ENCODE peak calls at places on chromosomes 4 and X, in eight cellular contexts. One of them, this sample, is unnamed.

GRCh38 chrX:148620023-148620422 is 119.6 kb downstream of the AFF2 start:
- DNase-seq in nucleus accumbens: no peak
- DNase-seq in activated CD8-positive, alpha-beta memory T cell treated with anti-CD3 and anti-CD28 coated beads for 1 hour: no peak
- DNase-seq in AG04450: no peak
- DNase-seq in Daoy: no peak
- DNase-seq in activated gamma-delta T cell treated with Interleukin-2 at 50 U/mL for 16 hours: no peak
- DNase-seq in OCI-LY7: no peak
- DNase-seq in MM.1S: no peak
- DNase-seq in this sample: no peak

GRCh38 chr4:154491341-154491679 is 289 bp downstream of the DCHS2 start:
- DNase-seq in nucleus accumbens: no peak
- DNase-seq in activated CD8-positive, alpha-beta memory T cell treated with anti-CD3 and anti-CD28 coated beads for 1 hour: no peak
- DNase-seq in AG04450: no peak
- DNase-seq in Daoy: peak
- DNase-seq in activated gamma-delta T cell treated with Interleukin-2 at 50 U/mL for 16 hours: no peak
- DNase-seq in OCI-LY7: no peak
- DNase-seq in MM.1S: no peak
- DNase-seq in this sample: no peak

GRCh38 chrX:149830192-149830873 is 48.6 kb downstream of the MAGEA9 start:
- DNase-seq in nucleus accumbens: no peak
- DNase-seq in activated CD8-positive, alpha-beta memory T cell treated with anti-CD3 and anti-CD28 coated beads for 1 hour: no peak
- DNase-seq in AG04450: no peak
- DNase-seq in Daoy: peak
- DNase-seq in activated gamma-delta T cell treated with Interleukin-2 at 50 U/mL for 16 hours: peak
- DNase-seq in OCI-LY7: no peak
- DNase-seq in MM.1S: no peak
- DNase-seq in this sample: no peak

GRCh38 chrX:10017866-10018265 is 50.7 kb downstream of the CLDN34 start:
- DNase-seq in nucleus accumbens: no peak
- DNase-seq in activated CD8-positive, alpha-beta memory T cell treated with anti-CD3 and anti-CD28 coated beads for 1 hour: no peak
- DNase-seq in AG04450: no peak
- DNase-seq in Daoy: peak
- DNase-seq in activated gamma-delta T cell treated with Interleukin-2 at 50 U/mL for 16 hours: no peak
- DNase-seq in OCI-LY7: peak
- DNase-seq in MM.1S: no peak
- DNase-seq in this sample: no peak

GRCh38 chrX:1673337-1673736 is 58.5 kb downstream of the ASMT start:
- DNase-seq in nucleus accumbens: no peak
- DNase-seq in activated CD8-positive, alpha-beta memory T cell treated with anti-CD3 and anti-CD28 coated beads for 1 hour: no peak
- DNase-seq in AG04450: no peak
- DNase-seq in Daoy: peak
- DNase-seq in activated gamma-delta T cell treated with Interleukin-2 at 50 U/mL for 16 hours: no peak
- DNase-seq in OCI-LY7: peak
- DNase-seq in MM.1S: peak
- DNase-seq in this sample: no peak

GRCh38 chrX:68867458-68868166 is 38.8 kb downstream of the EFNB1 start:
- DNase-seq in nucleus accumbens: no peak
- DNase-seq in activated CD8-positive, alpha-beta memory T cell treated with anti-CD3 and anti-CD28 coated beads for 1 hour: no peak
- DNase-seq in AG04450: no peak
- DNase-seq in Daoy: no peak
- DNase-seq in activated gamma-delta T cell treated with Interleukin-2 at 50 U/mL for 16 hours: no peak
- DNase-seq in OCI-LY7: no peak
- DNase-seq in MM.1S: no peak
- DNase-seq in this sample: no peak

GRCh38 chr4:144754562-144755410 is 108.8 kb downstream of the HHIP start:
- DNase-seq in nucleus accumbens: no peak
- DNase-seq in activated CD8-positive, alpha-beta memory T cell treated with anti-CD3 and anti-CD28 coated beads for 1 hour: no peak
- DNase-seq in AG04450: no peak
- DNase-seq in Daoy: peak
- DNase-seq in activated gamma-delta T cell treated with Interleukin-2 at 50 U/mL for 16 hours: no peak
- DNase-seq in OCI-LY7: no peak
- DNase-seq in MM.1S: peak
- DNase-seq in this sample: no peak

GRCh38 chr4:83074086-83074704 is 39.2 kb downstream of the COPS4 start:
- DNase-seq in nucleus accumbens: no peak
- DNase-seq in activated CD8-positive, alpha-beta memory T cell treated with anti-CD3 and anti-CD28 coated beads for 1 hour: peak
- DNase-seq in AG04450: peak
- DNase-seq in Daoy: peak
- DNase-seq in activated gamma-delta T cell treated with Interleukin-2 at 50 U/mL for 16 hours: peak
- DNase-seq in OCI-LY7: peak
- DNase-seq in MM.1S: peak
- DNase-seq in this sample: peak

GRCh38 chr4:61200991-61201526 is 933 bp downstream of the ADGRL3 start:
- DNase-seq in nucleus accumbens: peak
- DNase-seq in activated CD8-positive, alpha-beta memory T cell treated with anti-CD3 and anti-CD28 coated beads for 1 hour: no peak
- DNase-seq in AG04450: no peak
- DNase-seq in Daoy: peak
- DNase-seq in activated gamma-delta T cell treated with Interleukin-2 at 50 U/mL for 16 hours: no peak
- DNase-seq in OCI-LY7: no peak
- DNase-seq in MM.1S: no peak
- DNase-seq in this sample: no peak

GRCh38 chr4:82797048-82797590 is 1.5 kb downstream of the SCD5 start:
- DNase-seq in nucleus accumbens: no peak
- DNase-seq in activated CD8-positive, alpha-beta memory T cell treated with anti-CD3 and anti-CD28 coated beads for 1 hour: no peak
- DNase-seq in AG04450: no peak
- DNase-seq in Daoy: no peak
- DNase-seq in activated gamma-delta T cell treated with Interleukin-2 at 50 U/mL for 16 hours: no peak
- DNase-seq in OCI-LY7: no peak
- DNase-seq in MM.1S: no peak
- DNase-seq in this sample: no peak

GRCh38 chr4:83320548-83320947 is 14.1 kb downstream of the HPSE start:
- DNase-seq in nucleus accumbens: no peak
- DNase-seq in activated CD8-positive, alpha-beta memory T cell treated with anti-CD3 and anti-CD28 coated beads for 1 hour: no peak
- DNase-seq in AG04450: no peak
- DNase-seq in Daoy: peak
- DNase-seq in activated gamma-delta T cell treated with Interleukin-2 at 50 U/mL for 16 hours: no peak
- DNase-seq in OCI-LY7: no peak
- DNase-seq in MM.1S: no peak
- DNase-seq in this sample: no peak

GRCh38 chr4:147678796-147679549 is 5.0 kb downstream of the PRMT9 start:
- DNase-seq in nucleus accumbens: no peak
- DNase-seq in activated CD8-positive, alpha-beta memory T cell treated with anti-CD3 and anti-CD28 coated beads for 1 hour: no peak
- DNase-seq in AG04450: no peak
- DNase-seq in Daoy: peak
- DNase-seq in activated gamma-delta T cell treated with Interleukin-2 at 50 U/mL for 16 hours: no peak
- DNase-seq in OCI-LY7: peak
- DNase-seq in MM.1S: peak
- DNase-seq in this sample: no peak

GRCh38 chr4:87068591-87069021 is 133.8 kb downstream of the AFF1 start:
- DNase-seq in nucleus accumbens: no peak
- DNase-seq in activated CD8-positive, alpha-beta memory T cell treated with anti-CD3 and anti-CD28 coated beads for 1 hour: no peak
- DNase-seq in AG04450: no peak
- DNase-seq in Daoy: no peak
- DNase-seq in activated gamma-delta T cell treated with Interleukin-2 at 50 U/mL for 16 hours: no peak
- DNase-seq in OCI-LY7: peak
- DNase-seq in MM.1S: no peak
- DNase-seq in this sample: no peak

GRCh38 chrX:56248492-56248891 is 16.3 kb downstream of the KLF8 start:
- DNase-seq in nucleus accumbens: no peak
- DNase-seq in activated CD8-positive, alpha-beta memory T cell treated with anti-CD3 and anti-CD28 coated beads for 1 hour: no peak
- DNase-seq in AG04450: no peak
- DNase-seq in Daoy: peak
- DNase-seq in activated gamma-delta T cell treated with Interleukin-2 at 50 U/mL for 16 hours: peak
- DNase-seq in OCI-LY7: peak
- DNase-seq in MM.1S: peak
- DNase-seq in this sample: peak

GRCh38 chrX:74346124-74346523 is 42.1 kb downstream of the ZCCHC13 start:
- DNase-seq in nucleus accumbens: no peak
- DNase-seq in activated CD8-positive, alpha-beta memory T cell treated with anti-CD3 and anti-CD28 coated beads for 1 hour: no peak
- DNase-seq in AG04450: no peak
- DNase-seq in Daoy: no peak
- DNase-seq in activated gamma-delta T cell treated with Interleukin-2 at 50 U/mL for 16 hours: no peak
- DNase-seq in OCI-LY7: no peak
- DNase-seq in MM.1S: no peak
- DNase-seq in this sample: no peak

GRCh38 chr4:5165419-5166369 is 114.4 kb downstream of the STK32B start:
- DNase-seq in nucleus accumbens: no peak
- DNase-seq in activated CD8-positive, alpha-beta memory T cell treated with anti-CD3 and anti-CD28 coated beads for 1 hour: no peak
- DNase-seq in AG04450: no peak
- DNase-seq in Daoy: peak
- DNase-seq in activated gamma-delta T cell treated with Interleukin-2 at 50 U/mL for 16 hours: no peak
- DNase-seq in OCI-LY7: no peak
- DNase-seq in MM.1S: no peak
- DNase-seq in this sample: no peak

GRCh38 chr4:156193116-156193515 is 239.4 kb upstream of the CTSO start:
- DNase-seq in nucleus accumbens: no peak
- DNase-seq in activated CD8-positive, alpha-beta memory T cell treated with anti-CD3 and anti-CD28 coated beads for 1 hour: no peak
- DNase-seq in AG04450: no peak
- DNase-seq in Daoy: no peak
- DNase-seq in activated gamma-delta T cell treated with Interleukin-2 at 50 U/mL for 16 hours: no peak
- DNase-seq in OCI-LY7: no peak
- DNase-seq in MM.1S: no peak
- DNase-seq in this sample: no peak

GRCh38 chr4:169376421-169376820 is 105.7 kb upstream of the SH3RF1 start:
- DNase-seq in nucleus accumbens: no peak
- DNase-seq in activated CD8-positive, alpha-beta memory T cell treated with anti-CD3 and anti-CD28 coated beads for 1 hour: no peak
- DNase-seq in AG04450: no peak
- DNase-seq in Daoy: no peak
- DNase-seq in activated gamma-delta T cell treated with Interleukin-2 at 50 U/mL for 16 hours: no peak
- DNase-seq in OCI-LY7: no peak
- DNase-seq in MM.1S: no peak
- DNase-seq in this sample: no peak

GRCh38 chr4:138789796-138790195 is 225.8 kb upstream of the NOCT start:
- DNase-seq in nucleus accumbens: no peak
- DNase-seq in activated CD8-positive, alpha-beta memory T cell treated with anti-CD3 and anti-CD28 coated beads for 1 hour: no peak
- DNase-seq in AG04450: no peak
- DNase-seq in Daoy: no peak
- DNase-seq in activated gamma-delta T cell treated with Interleukin-2 at 50 U/mL for 16 hours: no peak
- DNase-seq in OCI-LY7: no peak
- DNase-seq in MM.1S: no peak
- DNase-seq in this sample: no peak

GRCh38 chr4:137890802-137891201 is 351.3 kb downstream of the SLC7A11 start:
- DNase-seq in nucleus accumbens: no peak
- DNase-seq in activated CD8-positive, alpha-beta memory T cell treated with anti-CD3 and anti-CD28 coated beads for 1 hour: no peak
- DNase-seq in AG04450: no peak
- DNase-seq in Daoy: no peak
- DNase-seq in activated gamma-delta T cell treated with Interleukin-2 at 50 U/mL for 16 hours: no peak
- DNase-seq in OCI-LY7: no peak
- DNase-seq in MM.1S: no peak
- DNase-seq in this sample: no peak

GRCh38 chr4:100848865-100849264 is 331.0 kb upstream of the EMCN start:
- DNase-seq in nucleus accumbens: no peak
- DNase-seq in activated CD8-positive, alpha-beta memory T cell treated with anti-CD3 and anti-CD28 coated beads for 1 hour: no peak
- DNase-seq in AG04450: no peak
- DNase-seq in Daoy: no peak
- DNase-seq in activated gamma-delta T cell treated with Interleukin-2 at 50 U/mL for 16 hours: no peak
- DNase-seq in OCI-LY7: peak
- DNase-seq in MM.1S: no peak
- DNase-seq in this sample: no peak

GRCh38 chr4:48028654-48029053 is 12.1 kb downstream of the NIPAL1 start:
- DNase-seq in nucleus accumbens: no peak
- DNase-seq in activated CD8-positive, alpha-beta memory T cell treated with anti-CD3 and anti-CD28 coated beads for 1 hour: no peak
- DNase-seq in AG04450: no peak
- DNase-seq in Daoy: no peak
- DNase-seq in activated gamma-delta T cell treated with Interleukin-2 at 50 U/mL for 16 hours: no peak
- DNase-seq in OCI-LY7: no peak
- DNase-seq in MM.1S: no peak
- DNase-seq in this sample: no peak